ENCODE peak calls at places on chromosomes 5 and 9, in four cellular contexts. B, F, D and U are unnamed samples. For H3K27me3, the result is how much of the 10 kb centered on the place peaks cover.

GRCh38 chr5:62578540-62578939 is at the start of gene LRRC70:
- DNase-seq in B (no peak), F (no peak), D (no peak), U (peak)

GRCh38 chr9:33233659-33234335 is 6.2 kb upstream of the SPINK4 start:
- DNase-seq in B (no peak), F (peak), D (peak), U (peak)

GRCh38 chr5:122500245-122501086 is 188.4 kb downstream of the SNCAIP start:
- DNase-seq in B (peak), F (no peak), D (no peak), U (no peak)

GRCh38 chr9:116800074-116800473 is 113.0 kb downstream of the TRIM32 start:
- DNase-seq in B (no peak), F (no peak), D (no peak), U (no peak)

GRCh38 chr5:68041293-68041692 is 174.3 kb upstream of the PIK3R1 start:
- DNase-seq in B (no peak), F (no peak), D (peak), U (no peak)

GRCh38 chr5:1374680-1375055 is 29.8 kb upstream of the CLPTM1L start:
- DNase-seq in B (no peak), F (no peak), D (no peak), U (no peak)

GRCh38 chr5:94422819-94423218 is 195.6 kb downstream of the KIAA0825 start:
- DNase-seq in B (no peak), F (no peak), D (no peak), U (no peak)

GRCh38 chr9:131724678-131725077 is 15.2 kb downstream of the RAPGEF1 start:
- DNase-seq in B (no peak), F (no peak), D (peak), U (no peak)

DNA sequence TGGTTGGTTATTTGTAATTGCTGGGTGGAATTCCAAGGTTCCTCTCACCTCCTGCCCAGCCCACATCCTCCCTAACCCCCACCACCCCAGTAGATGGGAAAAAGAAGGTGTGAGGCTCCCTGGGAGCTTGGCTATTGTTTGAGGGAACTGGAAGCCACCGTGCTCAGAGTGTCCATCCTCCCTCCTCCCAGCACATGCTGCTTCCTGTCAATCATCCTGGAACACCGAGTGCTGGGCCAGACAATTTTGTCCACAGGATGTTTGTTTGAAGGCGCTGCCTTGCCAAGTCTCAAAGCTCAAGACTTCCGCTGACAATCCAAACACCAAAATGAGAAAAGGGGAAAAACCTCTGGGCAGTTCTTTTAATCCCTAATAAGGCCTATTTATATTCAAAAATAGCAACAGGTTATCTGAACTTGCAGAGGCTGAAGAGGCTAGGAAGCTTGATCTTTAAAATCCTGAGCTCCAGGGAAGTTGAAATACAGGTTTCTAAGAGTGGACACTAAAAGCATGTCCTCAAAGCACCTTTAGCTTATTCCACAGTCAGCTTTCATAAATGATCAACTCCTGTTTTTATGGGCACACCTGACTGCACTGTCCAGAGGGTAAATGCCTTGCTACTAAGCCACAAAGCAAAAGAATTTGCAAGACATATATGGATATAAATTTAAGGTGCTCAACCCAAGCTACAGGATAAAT is 286.7 kb downstream of the NFIB start:
- DNase-seq in B (no peak), F (no peak), D (peak), U (peak)
- H3K27me3 ChIP-seq in B (under half), F (under half), D (under half), U (under half)

DNA sequence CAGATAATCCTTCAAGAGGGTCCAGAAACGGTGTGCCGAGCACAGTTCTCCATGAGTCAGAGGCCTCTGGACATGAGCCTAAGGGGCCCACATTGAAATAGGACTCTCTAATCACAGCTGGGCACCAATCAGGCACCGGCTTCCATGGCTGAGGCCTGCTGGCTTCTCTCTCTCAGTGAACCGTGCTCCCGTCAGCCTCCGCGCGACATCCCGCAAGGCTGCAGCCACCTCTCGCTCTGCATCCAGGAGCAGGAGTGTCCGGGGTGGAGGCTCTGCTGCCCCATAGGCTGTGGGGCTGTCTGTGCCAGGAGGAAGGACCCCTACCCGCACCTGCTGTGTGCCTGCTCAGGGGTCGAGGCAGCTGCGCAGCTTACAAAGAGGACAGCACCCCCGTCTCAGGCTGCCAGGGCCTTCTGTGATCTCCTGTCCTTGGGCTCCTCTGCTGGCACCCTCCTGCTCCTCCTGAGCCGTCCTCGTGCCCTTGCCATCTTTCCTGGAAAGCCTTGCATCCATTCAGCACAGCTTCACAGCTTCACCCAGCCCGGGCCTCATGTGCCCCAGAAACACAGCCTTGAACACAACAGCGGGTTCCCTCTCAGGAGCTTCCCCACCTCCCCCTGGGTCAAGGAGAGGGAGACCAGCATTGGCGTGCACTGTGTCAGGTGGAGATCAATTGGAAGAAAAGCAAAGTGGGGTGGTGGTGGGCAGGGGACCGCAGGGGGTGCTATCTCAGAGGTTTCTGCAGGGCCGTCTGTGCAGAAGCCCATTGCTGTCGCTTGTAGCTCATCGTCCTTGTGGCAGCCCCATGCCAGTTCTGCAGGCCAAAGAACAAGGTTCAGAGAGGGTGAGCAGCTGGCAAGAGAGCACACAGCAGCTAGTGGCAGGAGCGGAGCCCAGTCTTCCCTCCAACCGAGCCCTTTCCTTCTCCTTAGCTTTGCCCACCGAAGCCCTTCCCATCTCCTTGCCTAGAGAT is 22.8 kb upstream of the FCN1 start:
- DNase-seq in B (no peak), F (no peak), D (no peak), U (no peak)
- H3K27me3 ChIP-seq in B (under half), F (under half), D (under half), U (under half)

GRCh38 chr5:73234156-73234555 is 61.2 kb downstream of the TMEM174 start:
- DNase-seq in B (no peak), F (no peak), D (no peak), U (no peak)

GRCh38 chr5:73233461-73234151 is 60.6 kb downstream of the TMEM174 start:
- DNase-seq in B (peak), F (no peak), D (no peak), U (no peak)

GRCh38 chr5:73238873-73239272 is 65.9 kb downstream of the TMEM174 start:
- DNase-seq in B (no peak), F (no peak), D (no peak), U (no peak)

GRCh38 chr5:73233053-73233460 is 60.1 kb downstream of the TMEM174 start:
- DNase-seq in B (no peak), F (no peak), D (no peak), U (no peak)

GRCh38 chr5:73236541-73237128 is 63.6 kb downstream of the TMEM174 start:
- DNase-seq in B (no peak), F (no peak), D (no peak), U (no peak)
- H3K27me3 ChIP-seq in B (half or more), F (under half), D (under half), U (under half)

GRCh38 chr5:135087950-135088349 is 53.9 kb upstream of the PITX1 start:
- DNase-seq in B (no peak), F (no peak), D (peak), U (no peak)

GRCh38 chr5:135089912-135090311 is 55.9 kb upstream of the PITX1 start:
- DNase-seq in B (no peak), F (no peak), D (peak), U (no peak)

GRCh38 chr5:135085133-135085935 is 51.3 kb upstream of the PITX1 start:
- DNase-seq in B (no peak), F (no peak), D (peak), U (no peak)

GRCh38 chr5:135085936-135086235 is 51.9 kb upstream of the PITX1 start:
- DNase-seq in B (no peak), F (no peak), D (peak), U (no peak)

GRCh38 chr5:135086326-135086725 is 52.3 kb upstream of the PITX1 start:
- DNase-seq in B (no peak), F (no peak), D (peak), U (no peak)
- H3K27me3 ChIP-seq in B (under half), F (under half), D (under half), U (under half)

GRCh38 chr5:139912804-139913203 is 117.2 kb downstream of the PSD2 start:
- DNase-seq in B (no peak), F (no peak), D (no peak), U (peak)

GRCh38 chr5:139914218-139914807 is 118.7 kb downstream of the PSD2 start:
- DNase-seq in B (no peak), F (no peak), D (no peak), U (no peak)

GRCh38 chr5:139910901-139911300 is 115.3 kb downstream of the PSD2 start:
- DNase-seq in B (no peak), F (no peak), D (peak), U (no peak)

GRCh38 chr5:139911425-139912120 is 116.0 kb downstream of the PSD2 start:
- DNase-seq in B (no peak), F (no peak), D (peak), U (no peak)

GRCh38 chr5:139912158-139912557 is 116.5 kb downstream of the PSD2 start:
- DNase-seq in B (no peak), F (no peak), D (no peak), U (no peak)
- H3K27me3 ChIP-seq in B (under half), F (under half), D (under half), U (under half)

DNA sequence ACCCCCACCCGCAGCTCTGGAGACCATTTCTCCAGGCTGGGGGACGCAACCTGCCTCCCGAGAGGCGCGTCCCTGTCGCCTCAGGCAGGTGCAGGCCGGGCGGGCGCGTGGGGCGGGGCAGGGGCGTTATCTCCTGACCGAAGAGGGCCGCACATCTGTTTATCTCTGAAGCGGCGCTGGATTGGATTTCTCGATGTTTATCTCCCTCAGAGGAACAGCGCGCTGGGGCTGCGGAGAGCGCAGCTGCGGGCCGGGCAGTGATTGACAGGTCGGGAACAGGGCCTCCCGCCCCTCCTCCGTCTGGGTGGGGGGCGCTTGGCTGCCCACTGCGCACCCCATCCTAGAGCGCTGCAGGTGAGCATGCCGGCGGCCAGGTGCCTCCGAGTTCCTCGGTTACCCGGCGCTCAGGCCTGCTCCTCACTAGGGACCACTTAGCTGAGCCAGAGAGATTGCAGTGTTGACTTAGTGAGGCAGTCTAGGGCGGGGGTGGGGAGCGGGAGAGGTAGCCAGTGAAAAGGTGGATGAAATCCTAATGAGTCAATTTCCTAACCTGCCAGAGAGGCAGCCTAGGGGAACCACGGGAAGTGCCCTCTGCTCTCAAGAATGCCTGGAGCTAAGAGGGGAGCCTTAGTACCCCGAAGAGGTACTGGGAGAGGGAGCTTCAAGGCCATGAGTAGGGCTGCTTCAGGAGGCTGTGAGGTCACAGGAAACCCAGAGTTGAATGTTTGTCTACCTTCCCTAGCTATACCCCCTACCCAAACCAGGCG is 39.6 kb upstream of the TIFAB start:
- DNase-seq in B (no peak), F (no peak), D (no peak), U (peak)
- H3K27me3 ChIP-seq in B (half or more), F (under half), D (under half), U (under half)